ENCODE peak calls at places on chromosomes 6 and 20, in seven cellular contexts. R is naive thymus-derived CD4-positive, alpha-beta T cell; N is tibial artery; E is body of pancreas; O is pancreas; J is A549; P is tibial nerve. T is an unnamed sample.
A peak's percentile ranks its signal among the peaks of the same experiment; 100 is the strongest.

GRCh38 chr20:32934580-32934979 is 69.7 kb downstream of the SUN5 start:
- DNase-seq in R (no peak), N (no peak), E (no peak), O (no peak), J (no peak), P (no peak), T (peak; percentile 26)

GRCh38 chr6:27517928-27518787 is 45.3 kb upstream of the ZNF184 start:
- DNase-seq in R (no peak), N (no peak), E (no peak), O (no peak), J (no peak), P (no peak), T (peak; percentile 9)

GRCh38 chr20:53677447-53678314 is 84.0 kb upstream of the ZNF217 start:
- DNase-seq in R (no peak), N (peak; percentile 45), E (peak; percentile 66), O (no peak), J (peak; percentile 36), P (peak; percentile 48), T (no peak)

GRCh38 chr20:61588356-61589054 is 336.4 kb downstream of the CDH4 start:
- DNase-seq in R (no peak), N (no peak), E (no peak), O (no peak), J (peak; percentile 10), P (no peak), T (no peak)

GRCh38 chr6:28737750-28738395 is 185.9 kb downstream of the TRIM27 start:
- DNase-seq in R (no peak), N (no peak), E (no peak), O (no peak), J (no peak), P (no peak), T (no peak)

GRCh38 chr6:72022830-72023229 is 136.5 kb downstream of the RIMS1 start:
- DNase-seq in R (no peak), N (no peak), E (no peak), O (no peak), J (no peak), P (no peak), T (no peak)

GRCh38 chr6:142444388-142444787 is 142.6 kb downstream of the ADGRG6 start:
- DNase-seq in R (no peak), N (no peak), E (no peak), O (no peak), J (no peak), P (no peak), T (no peak)

GRCh38 chr6:165227644-165228329 is 81.6 kb downstream of the C6orf118 start:
- DNase-seq in R (no peak), N (no peak), E (no peak), O (no peak), J (no peak), P (no peak), T (no peak)

GRCh38 chr6:147081210-147081609 is 123.0 kb upstream of the STXBP5 start:
- DNase-seq in R (no peak), N (no peak), E (no peak), O (no peak), J (no peak), P (no peak), T (no peak)

GRCh38 chr6:26336355-26337198 is 28.4 kb upstream of the BTN3A2 start:
- DNase-seq in R (no peak), N (no peak), E (no peak), O (no peak), J (peak; percentile 37), P (no peak), T (peak; percentile 14)

GRCh38 chr6:35214869-35215664 is 1.3 kb downstream of the SCUBE3 start:
- DNase-seq in R (no peak), N (no peak), E (no peak), O (no peak), J (no peak), P (no peak), T (no peak)

GRCh38 chr20:1381753-1382591 is 10.9 kb downstream of the FKBP1A start:
- DNase-seq in R (no peak), N (no peak), E (no peak), O (no peak), J (no peak), P (no peak), T (no peak)

GRCh38 chr6:113447088-113447831 is 409.9 kb upstream of the MARCKS start:
- DNase-seq in R (no peak), N (no peak), E (peak; percentile 15), O (no peak), J (no peak), P (peak; percentile 48), T (no peak)

GRCh38 chr6:41695825-41696224 is 39.6 kb downstream of the TFEB start:
- DNase-seq in R (no peak), N (no peak), E (no peak), O (no peak), J (no peak), P (no peak), T (no peak)

GRCh38 chr6:33317418-33317667 is 201 bp downstream of the ZBTB22 start:
- DNase-seq in R (no peak), N (no peak), E (no peak), O (no peak), J (no peak), P (no peak), T (no peak)

GRCh38 chr6:138115191-138115590 is 8.0 kb upstream of the PERP start:
- DNase-seq in R (no peak), N (no peak), E (no peak), O (no peak), J (no peak), P (no peak), T (no peak)

GRCh38 chr6:167797079-167797870 is 29.4 kb upstream of the AFDN start:
- DNase-seq in R (no peak), N (no peak), E (no peak), O (no peak), J (no peak), P (no peak), T (no peak)

GRCh38 chr6:73234732-73235131 is 9.4 kb upstream of the KHDC1L start:
- DNase-seq in R (no peak), N (no peak), E (no peak), O (no peak), J (peak; percentile 4), P (no peak), T (no peak)

GRCh38 chr6:121430514-121431460 is 4.7 kb upstream of the GJA1 start:
- DNase-seq in R (no peak), N (no peak), E (peak; percentile 30), O (no peak), J (peak; percentile 15), P (peak; percentile 40), T (no peak)
- H3K4me3 ChIP-seq in R (no peak overlapping the region), N (no peak overlapping the region), E (no peak overlapping the region), O (no peak overlapping the region), J (no peak overlapping the region), P (no peak overlapping the region), T (no peak overlapping the region)

GRCh38 chr20:63498950-63499332 is at the start of gene EEF1A2:
- DNase-seq in R (peak; percentile 46), N (no peak), E (no peak), O (no peak), J (peak; percentile 68), P (no peak), T (no peak)

GRCh38 chr20:63499333-63499969 is 568 bp upstream of the EEF1A2 start:
- DNase-seq in R (no peak), N (no peak), E (no peak), O (no peak), J (no peak), P (no peak), T (no peak)

GRCh38 chr20:63500902-63501817 is 2.3 kb upstream of the EEF1A2 start:
- DNase-seq in R (no peak), N (no peak), E (no peak), O (no peak), J (no peak), P (no peak), T (peak; percentile 63)

GRCh38 chr20:63501818-63502670 is 3.2 kb upstream of the EEF1A2 start:
- DNase-seq in R (no peak), N (no peak), E (peak; percentile 45), O (no peak), J (no peak), P (no peak), T (peak; percentile 80)

GRCh38 chr20:63500151-63500901 is 1.4 kb upstream of the EEF1A2 start:
- DNase-seq in R (no peak), N (no peak), E (no peak), O (no peak), J (no peak), P (no peak), T (no peak)
- H3K4me1 ChIP-seq in R (peaks cover 2% of the 10 kb centered on the region), N (no peaks in the 10 kb centered on the region), E (peaks cover 30% of the 10 kb centered on the region), O (peaks cover 3% of the 10 kb centered on the region), J (peaks cover 27% of the 10 kb centered on the region), P (peaks cover 25% of the 10 kb centered on the region), T (peaks cover 19% of the 10 kb centered on the region)

GRCh38 chr6:40543776-40544175 is 43.4 kb downstream of the LRFN2 start:
- DNase-seq in R (no peak), N (no peak), E (no peak), O (no peak), J (no peak), P (no peak), T (no peak)

GRCh38 chr6:40543133-40543532 is 44.0 kb downstream of the LRFN2 start:
- DNase-seq in R (no peak), N (no peak), E (no peak), O (no peak), J (no peak), P (no peak), T (no peak)

GRCh38 chr6:40542175-40542764 is 44.9 kb downstream of the LRFN2 start:
- DNase-seq in R (no peak), N (no peak), E (no peak), O (no peak), J (no peak), P (no peak), T (no peak)

GRCh38 chr6:40550096-40550731 is 37.0 kb downstream of the LRFN2 start:
- DNase-seq in R (no peak), N (no peak), E (peak; percentile 62), O (peak; percentile 48), J (peak; percentile 5), P (peak; percentile 32), T (peak; percentile 35)

GRCh38 chr6:40545954-40546353 is 41.2 kb downstream of the LRFN2 start:
- DNase-seq in R (no peak), N (no peak), E (no peak), O (no peak), J (no peak), P (no peak), T (no peak)
- H3K4me3 ChIP-seq in R (no peak overlapping the region), N (no peak overlapping the region), E (no peak overlapping the region), O (no peak overlapping the region), J (no peak overlapping the region), P (no peak overlapping the region), T (no peak overlapping the region)

GRCh38 chr20:6976096-6976495 is 208.6 kb downstream of the BMP2 start:
- DNase-seq in R (no peak), N (no peak), E (no peak), O (no peak), J (no peak), P (no peak), T (no peak)

GRCh38 chr20:6974819-6975218 is 207.3 kb downstream of the BMP2 start:
- DNase-seq in R (no peak), N (no peak), E (no peak), O (no peak), J (no peak), P (no peak), T (no peak)

GRCh38 chr20:6976535-6976934 is 209.0 kb downstream of the BMP2 start:
- DNase-seq in R (no peak), N (no peak), E (no peak), O (no peak), J (no peak), P (no peak), T (no peak)

DNA sequence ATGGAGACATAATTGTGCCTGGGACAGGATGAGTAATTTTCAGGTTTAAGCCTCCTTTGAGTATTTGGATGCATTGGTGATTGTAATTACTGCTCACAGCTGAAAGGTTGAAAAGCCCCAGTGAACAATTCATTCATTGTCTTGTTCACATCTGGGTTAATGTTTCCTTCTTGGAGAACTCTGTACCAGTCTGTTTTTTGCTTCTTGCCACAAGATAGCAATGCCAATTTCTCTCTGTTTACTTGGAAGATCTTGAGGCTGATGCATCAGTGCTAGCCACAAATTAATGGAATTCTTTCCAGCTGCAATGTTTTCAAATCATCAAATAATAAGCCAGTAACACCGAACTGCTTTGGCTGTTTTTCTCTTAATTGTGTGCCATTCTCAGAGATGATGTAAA is 207.8 kb downstream of the BMP2 start:
- DNase-seq in R (no peak), N (no peak), E (no peak), O (no peak), J (no peak), P (no peak), T (no peak)
- H3K4me1 ChIP-seq in R (no peaks in the 10 kb centered on the region), N (no peaks in the 10 kb centered on the region), E (no peaks in the 10 kb centered on the region), O (no peaks in the 10 kb centered on the region), J (no peaks in the 10 kb centered on the region), P (no peaks in the 10 kb centered on the region), T (no peaks in the 10 kb centered on the region)